ENCODE peak calls at places on chromosomes 5 and 9, in six cellular contexts. One of them, this sample, is unnamed.

GRCh38 chr9:99231708-99232107 is 9.6 kb downstream of the SEC61B start:
- DNase-seq in astrocyte: no peak
- DNase-seq in SJSA1: no peak
- DNase-seq in heart left ventricle: no peak
- DNase-seq in PC-3: peak; percentile 6
- DNase-seq in adipocyte: peak; percentile 42
- DNase-seq in this sample: no peak

GRCh38 chr9:6024035-6024554 is 8.7 kb upstream of the RANBP6 start:
- DNase-seq in adipocyte: peak; percentile 24
- DNase-seq in astrocyte: no peak
- DNase-seq in heart left ventricle: no peak
- DNase-seq in SJSA1: no peak
- DNase-seq in PC-3: peak; percentile 37
- DNase-seq in this sample: no peak

GRCh38 chr5:148224131-148224742 is 14.1 kb upstream of the MARCOL start:
- DNase-seq in PC-3: peak; percentile 95
- DNase-seq in adipocyte: no peak
- DNase-seq in SJSA1: no peak
- DNase-seq in astrocyte: no peak
- DNase-seq in heart left ventricle: no peak
- DNase-seq in this sample: no peak

GRCh38 chr9:130383350-130383715 is 61.4 kb upstream of the ASS1 start:
- DNase-seq in PC-3: no peak
- DNase-seq in SJSA1: no peak
- DNase-seq in heart left ventricle: no peak
- DNase-seq in astrocyte: no peak
- DNase-seq in adipocyte: no peak
- DNase-seq in this sample: no peak

GRCh38 chr5:139425497-139425896 is 13.8 kb downstream of the DNAJC18 start:
- DNase-seq in adipocyte: no peak
- DNase-seq in SJSA1: no peak
- DNase-seq in astrocyte: no peak
- DNase-seq in PC-3: no peak
- DNase-seq in heart left ventricle: no peak
- DNase-seq in this sample: no peak

GRCh38 chr5:150636391-150637244 is 3.8 kb upstream of the SYNPO start:
- DNase-seq in adipocyte: peak; percentile 74
- DNase-seq in SJSA1: peak; percentile 92
- DNase-seq in heart left ventricle: peak; percentile 80
- DNase-seq in PC-3: peak; percentile 84
- DNase-seq in astrocyte: peak; percentile 71
- DNase-seq in this sample: peak; percentile 68

GRCh38 chr9:105846825-105847224 is 152.5 kb downstream of the TMEM38B start:
- DNase-seq in heart left ventricle: no peak
- DNase-seq in SJSA1: no peak
- DNase-seq in adipocyte: no peak
- DNase-seq in astrocyte: no peak
- DNase-seq in PC-3: no peak
- DNase-seq in this sample: no peak

GRCh38 chr5:149284501-149284900 is 12.8 kb downstream of the AFAP1L1 start:
- DNase-seq in astrocyte: no peak
- DNase-seq in heart left ventricle: peak; percentile 65
- DNase-seq in PC-3: no peak
- DNase-seq in SJSA1: no peak
- DNase-seq in adipocyte: peak; percentile 42
- DNase-seq in this sample: no peak

GRCh38 chr5:58240286-58240685 is 219.6 kb downstream of the PLK2 start:
- DNase-seq in astrocyte: peak; percentile 64
- DNase-seq in heart left ventricle: no peak
- DNase-seq in adipocyte: peak; percentile 72
- DNase-seq in PC-3: peak; percentile 64
- DNase-seq in SJSA1: no peak
- DNase-seq in this sample: no peak

GRCh38 chr9:37943329-37944265 is 39.7 kb upstream of the SLC25A51 start:
- DNase-seq in PC-3: peak; percentile 84
- DNase-seq in SJSA1: peak; percentile 60
- DNase-seq in astrocyte: peak; percentile 97
- DNase-seq in adipocyte: peak; percentile 84
- DNase-seq in heart left ventricle: peak; percentile 60
- DNase-seq in this sample: no peak

GRCh38 chr5:32201140-32201539 is 27.0 kb upstream of the GOLPH3 start:
- DNase-seq in PC-3: no peak
- DNase-seq in adipocyte: peak; percentile 58
- DNase-seq in SJSA1: no peak
- DNase-seq in heart left ventricle: no peak
- DNase-seq in astrocyte: no peak
- DNase-seq in this sample: no peak

GRCh38 chr5:150411245-150411979 is 1.3 kb downstream of the CD74 start:
- DNase-seq in heart left ventricle: peak; percentile 69
- DNase-seq in astrocyte: no peak
- DNase-seq in SJSA1: no peak
- DNase-seq in PC-3: no peak
- DNase-seq in adipocyte: peak; percentile 24
- DNase-seq in this sample: peak; percentile 74

GRCh38 chr5:170782438-170782837 is 1.1 kb upstream of the GABRP start:
- DNase-seq in SJSA1: no peak
- DNase-seq in astrocyte: no peak
- DNase-seq in adipocyte: no peak
- DNase-seq in heart left ventricle: no peak
- DNase-seq in PC-3: no peak
- DNase-seq in this sample: no peak

GRCh38 chr9:7507539-7508251 is 291.9 kb downstream of the DMAC1 start:
- DNase-seq in astrocyte: no peak
- DNase-seq in SJSA1: no peak
- DNase-seq in heart left ventricle: peak; percentile 73
- DNase-seq in adipocyte: no peak
- DNase-seq in PC-3: no peak
- DNase-seq in this sample: no peak

GRCh38 chr9:111891910-111892499 is 4.6 kb upstream of the UGCG start:
- DNase-seq in astrocyte: no peak
- DNase-seq in SJSA1: no peak
- DNase-seq in heart left ventricle: no peak
- DNase-seq in adipocyte: no peak
- DNase-seq in PC-3: peak; percentile 42
- DNase-seq in this sample: peak; percentile 80

GRCh38 chr9:110650991-110651411 is 17.6 kb upstream of the MUSK start:
- DNase-seq in astrocyte: peak; percentile 94
- DNase-seq in adipocyte: peak; percentile 97
- DNase-seq in heart left ventricle: no peak
- DNase-seq in PC-3: peak; percentile 77
- DNase-seq in SJSA1: peak; percentile 85
- DNase-seq in this sample: no peak

GRCh38 chr5:129244478-129244877 is 149.9 kb downstream of the ISOC1 start:
- DNase-seq in heart left ventricle: no peak
- DNase-seq in SJSA1: no peak
- DNase-seq in PC-3: no peak
- DNase-seq in astrocyte: peak; percentile 6
- DNase-seq in adipocyte: peak; percentile 51
- DNase-seq in this sample: no peak

GRCh38 chr5:115850771-115851416 is 9.2 kb downstream of the AP3S1 start:
- DNase-seq in astrocyte: peak; percentile 64
- DNase-seq in heart left ventricle: no peak
- DNase-seq in PC-3: no peak
- DNase-seq in adipocyte: no peak
- DNase-seq in SJSA1: no peak
- DNase-seq in this sample: no peak

DNA sequence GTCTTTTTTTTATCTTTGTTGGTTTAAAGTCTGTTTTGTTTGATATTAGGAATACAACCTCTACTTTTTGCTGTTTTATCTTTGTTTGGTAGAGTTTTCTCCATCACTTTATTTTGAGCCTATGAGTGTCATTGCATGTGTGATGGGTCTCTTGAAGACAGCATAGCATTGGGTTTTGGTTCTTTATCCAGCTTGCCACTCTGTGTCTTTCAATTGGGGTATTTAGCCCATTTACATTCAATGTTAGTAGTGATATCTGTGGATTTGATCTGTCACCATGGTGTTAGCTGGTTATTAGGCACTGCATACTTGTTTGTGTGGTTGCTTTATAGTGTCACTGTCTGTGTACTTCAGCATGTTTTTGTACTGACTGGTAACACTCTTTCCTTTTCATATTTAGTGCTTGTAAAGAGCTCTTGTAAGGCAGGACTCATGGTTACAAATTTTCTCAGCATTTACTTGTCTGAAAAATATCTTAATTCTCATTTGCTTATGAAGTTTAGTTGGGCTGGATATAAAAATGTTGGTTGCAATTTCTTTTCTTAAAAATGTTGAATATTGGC is 845.5 kb downstream of the TLE4 start:
- DNase-seq in adipocyte: no peak
- DNase-seq in SJSA1: no peak
- DNase-seq in heart left ventricle: no peak
- DNase-seq in astrocyte: no peak
- DNase-seq in PC-3: no peak
- DNase-seq in this sample: no peak
- H3K9me3 ChIP-seq in adipocyte: peaks cover 22% of the 10 kb centered on the region
- H3K9me3 ChIP-seq in SJSA1: no peaks in the 10 kb centered on the region
- H3K9me3 ChIP-seq in heart left ventricle: peaks cover 36% of the 10 kb centered on the region
- H3K9me3 ChIP-seq in astrocyte: peaks cover 3% of the 10 kb centered on the region
- H3K9me3 ChIP-seq in PC-3: no peaks in the 10 kb centered on the region
- H3K9me3 ChIP-seq in this sample: peaks cover 16% of the 10 kb centered on the region

GRCh38 chr5:168159425-168159824 is 132.0 kb upstream of the WWC1 start:
- DNase-seq in PC-3: no peak
- DNase-seq in SJSA1: no peak
- DNase-seq in adipocyte: no peak
- DNase-seq in astrocyte: no peak
- DNase-seq in heart left ventricle: no peak
- DNase-seq in this sample: peak; percentile 78

GRCh38 chr5:168153263-168153930 is 138.0 kb upstream of the WWC1 start:
- DNase-seq in astrocyte: no peak
- DNase-seq in SJSA1: no peak
- DNase-seq in PC-3: no peak
- DNase-seq in adipocyte: peak; percentile 10
- DNase-seq in heart left ventricle: no peak
- DNase-seq in this sample: no peak

GRCh38 chr5:168152660-168153059 is 138.8 kb upstream of the WWC1 start:
- DNase-seq in PC-3: peak; percentile 37
- DNase-seq in heart left ventricle: no peak
- DNase-seq in SJSA1: no peak
- DNase-seq in adipocyte: no peak
- DNase-seq in astrocyte: no peak
- DNase-seq in this sample: no peak

GRCh38 chr5:168157141-168157540 is 134.3 kb upstream of the WWC1 start:
- DNase-seq in PC-3: no peak
- DNase-seq in heart left ventricle: no peak
- DNase-seq in adipocyte: no peak
- DNase-seq in astrocyte: no peak
- DNase-seq in SJSA1: no peak
- DNase-seq in this sample: no peak

DNA sequence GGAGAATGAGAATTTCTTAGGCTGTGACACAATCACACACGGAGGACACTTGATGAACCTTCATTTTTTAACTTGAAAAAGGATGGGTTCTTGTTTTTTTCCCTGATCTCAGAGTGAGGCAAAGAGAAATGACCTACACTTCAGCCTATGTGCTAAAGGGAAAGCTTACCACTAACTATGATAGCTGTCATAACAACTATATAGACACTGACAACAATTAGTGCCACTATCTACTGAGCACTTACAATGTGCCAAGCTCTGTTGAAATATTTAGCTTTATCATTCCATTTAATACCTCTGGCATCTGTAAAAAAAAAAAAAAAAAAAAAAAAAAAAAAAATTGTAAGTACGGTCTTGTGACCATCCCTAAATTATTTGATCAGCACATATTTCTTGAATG is 135.9 kb upstream of the WWC1 start:
- DNase-seq in heart left ventricle: no peak
- DNase-seq in adipocyte: no peak
- DNase-seq in astrocyte: no peak
- DNase-seq in SJSA1: no peak
- DNase-seq in PC-3: no peak
- DNase-seq in this sample: no peak
- H3K9me3 ChIP-seq in heart left ventricle: no peaks in the 10 kb centered on the region
- H3K9me3 ChIP-seq in adipocyte: no peaks in the 10 kb centered on the region
- H3K9me3 ChIP-seq in astrocyte: no peaks in the 10 kb centered on the region
- H3K9me3 ChIP-seq in SJSA1: no peaks in the 10 kb centered on the region
- H3K9me3 ChIP-seq in PC-3: no peaks in the 10 kb centered on the region
- H3K9me3 ChIP-seq in this sample: no peaks in the 10 kb centered on the region

GRCh38 chr9:135287627-135288026 is 192.0 kb upstream of the PPP1R26 start:
- DNase-seq in adipocyte: no peak
- DNase-seq in PC-3: no peak
- DNase-seq in SJSA1: no peak
- DNase-seq in astrocyte: no peak
- DNase-seq in heart left ventricle: peak; percentile 10
- DNase-seq in this sample: no peak

GRCh38 chr9:135288941-135289534 is 190.5 kb upstream of the PPP1R26 start:
- DNase-seq in SJSA1: no peak
- DNase-seq in adipocyte: no peak
- DNase-seq in astrocyte: no peak
- DNase-seq in PC-3: no peak
- DNase-seq in heart left ventricle: peak; percentile 9
- DNase-seq in this sample: no peak

GRCh38 chr9:135290086-135290485 is 189.5 kb upstream of the PPP1R26 start:
- DNase-seq in heart left ventricle: peak; percentile 78
- DNase-seq in adipocyte: no peak
- DNase-seq in SJSA1: no peak
- DNase-seq in PC-3: no peak
- DNase-seq in astrocyte: no peak
- DNase-seq in this sample: no peak

GRCh38 chr9:135286961-135287360 is 192.6 kb upstream of the PPP1R26 start:
- DNase-seq in astrocyte: no peak
- DNase-seq in adipocyte: no peak
- DNase-seq in SJSA1: no peak
- DNase-seq in heart left ventricle: peak; percentile 4
- DNase-seq in PC-3: no peak
- DNase-seq in this sample: no peak

DNA sequence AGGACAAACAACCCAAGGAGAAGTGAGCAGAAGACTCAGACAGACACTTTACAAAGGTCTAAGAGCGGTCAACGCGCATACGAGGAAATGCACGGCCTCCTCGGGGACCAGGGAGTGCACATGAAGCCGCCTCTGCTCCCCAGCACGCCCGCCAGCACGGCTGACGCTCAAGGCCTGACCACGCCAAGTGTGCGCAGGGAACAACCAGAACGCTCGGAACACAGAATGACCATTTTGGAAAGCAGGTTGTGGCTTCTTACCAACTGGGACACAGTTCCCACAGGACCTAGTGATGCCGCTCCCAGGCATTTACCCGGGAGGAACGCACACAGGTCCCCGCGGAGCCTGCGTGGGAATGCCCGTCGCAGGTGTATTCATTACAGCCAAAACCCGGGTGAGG is 191.5 kb upstream of the PPP1R26 start:
- DNase-seq in PC-3: no peak
- DNase-seq in astrocyte: no peak
- DNase-seq in heart left ventricle: no peak
- DNase-seq in SJSA1: no peak
- DNase-seq in adipocyte: no peak
- DNase-seq in this sample: no peak
- H3K9me3 ChIP-seq in PC-3: no peaks in the 10 kb centered on the region
- H3K9me3 ChIP-seq in astrocyte: no peaks in the 10 kb centered on the region
- H3K9me3 ChIP-seq in heart left ventricle: no peaks in the 10 kb centered on the region
- H3K9me3 ChIP-seq in SJSA1: no peaks in the 10 kb centered on the region
- H3K9me3 ChIP-seq in adipocyte: no peaks in the 10 kb centered on the region
- H3K9me3 ChIP-seq in this sample: no peaks in the 10 kb centered on the region

DNA sequence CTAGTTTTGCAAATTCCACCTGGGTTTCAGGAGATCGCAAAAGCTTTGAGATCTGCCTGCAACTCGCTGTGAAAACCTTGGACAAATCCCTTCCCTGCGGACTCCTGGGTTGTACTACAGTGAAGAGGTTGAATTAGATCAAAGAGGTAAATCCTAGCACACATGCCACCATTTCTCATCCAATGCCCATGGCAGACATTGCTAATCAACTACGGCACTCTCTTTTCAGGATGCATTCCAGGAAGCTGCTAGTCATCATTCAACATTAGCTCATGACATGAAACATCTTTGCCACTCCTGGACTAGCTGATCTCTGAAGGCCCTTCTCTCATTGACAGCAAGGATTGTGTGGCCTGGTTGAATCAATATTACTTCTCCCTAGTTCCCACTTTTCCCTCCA is 46.1 kb downstream of the PCDH1 start:
- DNase-seq in adipocyte: no peak
- DNase-seq in heart left ventricle: no peak
- DNase-seq in PC-3: no peak
- DNase-seq in astrocyte: no peak
- DNase-seq in SJSA1: no peak
- DNase-seq in this sample: no peak
- H3K9me3 ChIP-seq in adipocyte: peaks cover 10% of the 10 kb centered on the region
- H3K9me3 ChIP-seq in heart left ventricle: no peaks in the 10 kb centered on the region
- H3K9me3 ChIP-seq in PC-3: no peaks in the 10 kb centered on the region
- H3K9me3 ChIP-seq in astrocyte: no peaks in the 10 kb centered on the region
- H3K9me3 ChIP-seq in SJSA1: no peaks in the 10 kb centered on the region
- H3K9me3 ChIP-seq in this sample: no peaks in the 10 kb centered on the region